ENCODE peak calls at places on chromosomes 12 and 14, in ten cellular contexts. Z, T, X, M, I, Q, W, Y, R and G are unnamed samples.

GRCh38 chr12:91367234-91367849 is 184.7 kb upstream of the DCN start:
- DNase-seq in Z (no peak), T (no peak), X (peak), M (no peak), I (peak), Q (peak), W (no peak), Y (peak), R (no peak), G (peak)

GRCh38 chr12:52167578-52167977 is 24.2 kb downstream of the KRT80 start:
- DNase-seq in Z (no peak), T (no peak), X (no peak), M (no peak), I (no peak), Q (no peak), W (no peak), Y (no peak), R (no peak), G (no peak)

GRCh38 chr12:130644124-130644523 is 72.0 kb downstream of the RIMBP2 start:
- DNase-seq in Z (no peak), T (no peak), X (no peak), M (no peak), I (no peak), Q (no peak), W (no peak), Y (no peak), R (no peak), G (no peak)

GRCh38 chr14:74572829-74573360 is 39.1 kb downstream of the LTBP2 start:
- DNase-seq in Z (no peak), T (no peak), X (peak), M (no peak), I (peak), Q (peak), W (no peak), Y (no peak), R (no peak), G (peak)

GRCh38 chr12:68159681-68160304 is at the start of gene IFNG:
- DNase-seq in Z (peak), T (no peak), X (no peak), M (no peak), I (no peak), Q (no peak), W (no peak), Y (no peak), R (no peak), G (no peak)

GRCh38 chr12:91053951-91054715 is 3.7 kb downstream of the KERA start:
- DNase-seq in Z (no peak), T (no peak), X (peak), M (no peak), I (peak), Q (peak), W (no peak), Y (peak), R (no peak), G (peak)

GRCh38 chr14:52299692-52300278 is 14.3 kb upstream of the PTGER2 start:
- DNase-seq in Z (no peak), T (no peak), X (peak), M (no peak), I (peak), Q (peak), W (peak), Y (peak), R (no peak), G (peak)

GRCh38 chr12:113961921-113962710 is 4.0 kb downstream of the RBM19 start:
- DNase-seq in Z (no peak), T (no peak), X (peak), M (no peak), I (peak), Q (peak), W (no peak), Y (peak), R (no peak), G (peak)

GRCh38 chr12:50425859-50426258 is 25.2 kb downstream of the LARP4 start:
- DNase-seq in Z (no peak), T (no peak), X (no peak), M (no peak), I (no peak), Q (no peak), W (no peak), Y (no peak), R (peak), G (no peak)

GRCh38 chr12:32309811-32310755 is 89.3 kb upstream of the FGD4 start:
- DNase-seq in Z (no peak), T (no peak), X (no peak), M (no peak), I (no peak), Q (peak), W (peak), Y (no peak), R (no peak), G (peak)

GRCh38 chr14:50769893-50770500 is 61.0 kb downstream of the NIN start:
- DNase-seq in Z (no peak), T (no peak), X (no peak), M (no peak), I (no peak), Q (no peak), W (no peak), Y (no peak), R (no peak), G (no peak)

GRCh38 chr12:32135967-32136366 is 29.3 kb downstream of the BICD1 start:
- DNase-seq in Z (no peak), T (no peak), X (no peak), M (no peak), I (no peak), Q (no peak), W (no peak), Y (no peak), R (no peak), G (no peak)

GRCh38 chr12:124617615-124618014 is 50.2 kb upstream of the NCOR2 start:
- DNase-seq in Z (no peak), T (no peak), X (no peak), M (no peak), I (no peak), Q (no peak), W (peak), Y (no peak), R (no peak), G (no peak)

GRCh38 chr12:120428597-120429206 is 9.2 kb upstream of the COX6A1 start:
- DNase-seq in Z (no peak), T (no peak), X (no peak), M (no peak), I (no peak), Q (no peak), W (no peak), Y (no peak), R (no peak), G (no peak)

GRCh38 chr12:80101126-80101525 is 1.8 kb downstream of the OTOGL start:
- DNase-seq in Z (no peak), T (no peak), X (no peak), M (no peak), I (no peak), Q (peak), W (no peak), Y (peak), R (no peak), G (peak)

GRCh38 chr12:33596814-33597213 is 157.2 kb upstream of the SYT10 start:
- DNase-seq in Z (no peak), T (no peak), X (no peak), M (no peak), I (no peak), Q (no peak), W (no peak), Y (no peak), R (no peak), G (no peak)

GRCh38 chr14:81301371-81301770 is 80.6 kb upstream of the GTF2A1 start:
- DNase-seq in Z (no peak), T (no peak), X (no peak), M (no peak), I (no peak), Q (no peak), W (no peak), Y (no peak), R (no peak), G (no peak)

GRCh38 chr14:65414961-65415589 is 2.5 kb downstream of the FUT8 start:
- DNase-seq in Z (no peak), T (no peak), X (peak), M (no peak), I (peak), Q (peak), W (peak), Y (peak), R (no peak), G (peak)